ENCODE peak calls at places on chromosomes 3 and 15, in five cellular contexts. D is iPS DF 19.7, N is astrocyte of the cerebellum, M is mesendoderm, F is SK-MEL-5. S is an unnamed sample.

GRCh38 chr3:185552358-185552877 is at the start of gene LIPH:
- DNase-seq in N (no peak), F (peak; percentile 17), M (peak; percentile 75), D (no peak), S (no peak)

GRCh38 chr15:58534556-58534955 is 102.8 kb downstream of the LIPC start:
- DNase-seq in M (no peak), D (no peak), N (no peak), F (no peak), S (no peak)

GRCh38 chr15:42919308-42919707 is 1.3 kb downstream of the TTBK2 start:
- DNase-seq in D (no peak), F (no peak), M (no peak), N (no peak), S (no peak)

GRCh38 chr3:186427627-186428026 is 65.6 kb upstream of the DGKG start:
- DNase-seq in F (no peak), M (peak; percentile 42), N (no peak), D (no peak), S (no peak)

GRCh38 chr3:16498130-16498890 is 15.2 kb downstream of the RFTN1 start:
- DNase-seq in D (peak; percentile 33), N (no peak), M (peak; percentile 68), F (no peak), S (no peak)

GRCh38 chr15:90095521-90095959 is 6.7 kb downstream of the IDH2 start:
- DNase-seq in D (no peak), F (no peak), M (peak; percentile 94), N (no peak), S (no peak)

GRCh38 chr3:30606301-30607031 is at the start of gene TGFBR2:
- DNase-seq in N (peak; percentile 93), F (peak; percentile 90), M (peak; percentile 90), D (peak; percentile 52), S (peak; percentile 91)

GRCh38 chr3:31668258-31668657 is 135.5 kb downstream of the STT3B start:
- DNase-seq in D (no peak), F (no peak), N (no peak), M (no peak), S (no peak)

GRCh38 chr3:120875507-120875906 is 32.5 kb upstream of the STXBP5L start:
- DNase-seq in M (no peak), N (no peak), F (no peak), D (no peak), S (no peak)

GRCh38 chr3:47103619-47104018 is 60.3 kb downstream of the SETD2 start:
- DNase-seq in D (no peak), M (no peak), N (no peak), F (no peak), S (no peak)

GRCh38 chr3:192819001-192819569 is 91.7 kb upstream of the FGF12 start:
- DNase-seq in D (no peak), M (peak; percentile 84), F (no peak), N (no peak), S (no peak)

GRCh38 chr3:5187152-5187919 is at the start of gene EDEM1:
- DNase-seq in N (peak; percentile 86), D (peak; percentile 42), F (peak; percentile 95), M (peak; percentile 96), S (peak; percentile 68)

GRCh38 chr3:141482250-141482937 is 4.4 kb upstream of the RASA2 start:
- DNase-seq in N (no peak), D (no peak), F (no peak), M (peak; percentile 87), S (peak; percentile 48)

GRCh38 chr3:48991851-48992545 is 2.0 kb downstream of the P4HTM start:
- DNase-seq in F (no peak), M (no peak), D (no peak), N (no peak), S (no peak)

GRCh38 chr15:52797625-52798501 is 7.7 kb upstream of the ONECUT1 start:
- DNase-seq in D (no peak), N (no peak), F (no peak), M (peak; percentile 37), S (no peak)

GRCh38 chr3:172254542-172254941 is 193.7 kb downstream of the GHSR start:
- DNase-seq in M (no peak), N (no peak), F (peak; percentile 4), D (no peak), S (no peak)

GRCh38 chr3:124557433-124558232 is 172.6 kb upstream of the UMPS start:
- DNase-seq in M (peak; percentile 50), F (no peak), D (no peak), N (peak; percentile 20), S (no peak)

GRCh38 chr3:115657168-115657567 is 33.9 kb downstream of the GAP43 start:
- DNase-seq in N (no peak), M (peak; percentile 59), F (no peak), D (no peak), S (no peak)

GRCh38 chr15:73078722-73079121 is 26.5 kb downstream of the NEO1 start:
- DNase-seq in M (peak; percentile 22), D (no peak), N (peak; percentile 95), F (no peak), S (peak; percentile 48)

GRCh38 chr3:60053518-60054265 is 1003.9 kb upstream of the CFAP20DC start:
- DNase-seq in M (peak; percentile 56), F (no peak), D (no peak), N (no peak), S (no peak)

GRCh38 chr3:194399874-194400411 is 877 bp upstream of the GP5 start:
- DNase-seq in D (no peak), M (no peak), N (no peak), F (no peak), S (no peak)

GRCh38 chr3:69893274-69893673 is 106.3 kb upstream of the SAMMSON start:
- DNase-seq in D (no peak), F (peak; percentile 37), N (no peak), M (no peak), S (no peak)

GRCh38 chr3:14793126-14793857 is 25.5 kb upstream of the FGD5 start:
- DNase-seq in M (no peak), D (no peak), N (no peak), F (no peak), S (no peak)